ENCODE peak calls at places on chromosomes 5 and 9, in four cellular contexts. H, L, Y and S are unnamed samples.

GRCh38 chr9:3468407-3469205 is 57.2 kb downstream of the RFX3 start:
- DNase-seq in H (no peak), L (no peak), Y (no peak), S (no peak)

GRCh38 chr5:61132559-61132958 is 29.7 kb downstream of the SMIM15 start:
- DNase-seq in H (no peak), L (no peak), Y (peak; percentile 26), S (peak; percentile 4)

GRCh38 chr9:76161546-76161945 is 232.7 kb downstream of the RFK start:
- DNase-seq in H (no peak), L (peak; percentile 57), Y (peak; percentile 81), S (no peak)

GRCh38 chr5:82513739-82514138 is 235.6 kb upstream of the RPS23 start:
- DNase-seq in H (no peak), L (no peak), Y (no peak), S (no peak)

GRCh38 chr9:90921104-90921503 is 119.5 kb downstream of the SYK start:
- DNase-seq in H (peak; percentile 95), L (peak; percentile 76), Y (no peak), S (no peak)

GRCh38 chr5:100905259-100905914 is 2.3 kb upstream of the ST8SIA4 start:
- DNase-seq in H (no peak), L (no peak), Y (no peak), S (no peak)

GRCh38 chr5:139065296-139065695 is 132.9 kb downstream of the SIL1 start:
- DNase-seq in H (no peak), L (no peak), Y (no peak), S (no peak)

GRCh38 chr5:39826051-39826450 is 401.3 kb upstream of the DAB2 start:
- DNase-seq in H (no peak), L (no peak), Y (no peak), S (no peak)

GRCh38 chr9:109846781-109847180 is 66.8 kb downstream of the PALM2AKAP2 start:
- DNase-seq in H (no peak), L (no peak), Y (no peak), S (peak; percentile 43)

GRCh38 chr5:80961376-80962281 is 1.5 kb downstream of the RASGRF2 start:
- DNase-seq in H (no peak), L (no peak), Y (no peak), S (no peak)

GRCh38 chr5:53406630-53407316 is 73.7 kb upstream of the FST start:
- DNase-seq in H (no peak), L (no peak), Y (no peak), S (peak; percentile 61)

GRCh38 chr9:99868845-99869244 is 37.6 kb upstream of the STX17 start:
- DNase-seq in H (no peak), L (no peak), Y (no peak), S (no peak)

GRCh38 chr9:84002344-84002743 is 21.7 kb downstream of the RMI1 start:
- DNase-seq in H (no peak), L (no peak), Y (no peak), S (no peak)

GRCh38 chr5:178308541-178309092 is 76.0 kb upstream of the PHYKPL start:
- DNase-seq in H (no peak), L (no peak), Y (no peak), S (no peak)

GRCh38 chr9:108933231-108933630 is 693 bp downstream of the ELP1 start:
- DNase-seq in H (no peak), L (no peak), Y (no peak), S (peak; percentile 5)

GRCh38 chr5:109291090-109291489 is 118.7 kb downstream of the PJA2 start:
- DNase-seq in H (no peak), L (no peak), Y (no peak), S (no peak)

GRCh38 chr5:104941030-104941645 is 1378.5 kb upstream of the NUDT12 start:
- DNase-seq in H (no peak), L (no peak), Y (no peak), S (no peak)

GRCh38 chr5:101306391-101307137 is 403.5 kb upstream of the ST8SIA4 start:
- DNase-seq in H (no peak), L (no peak), Y (no peak), S (peak; percentile 5)

GRCh38 chr5:98880598-98880997 is 48.2 kb downstream of the CHD1 start:
- DNase-seq in H (no peak), L (no peak), Y (no peak), S (no peak)

GRCh38 chr5:77359231-77359630 is 132.9 kb downstream of the WDR41 start:
- DNase-seq in H (no peak), L (no peak), Y (no peak), S (no peak)

GRCh38 chr9:79623799-79624721 is 52.3 kb downstream of the TLE4 start:
- DNase-seq in H (peak; percentile 8), L (peak; percentile 38), Y (no peak), S (no peak)

GRCh38 chr9:18890372-18890771 is 142.6 kb downstream of the SAXO1 start:
- DNase-seq in H (no peak), L (no peak), Y (no peak), S (no peak)

GRCh38 chr5:115179068-115179958 is 9.6 kb upstream of the TRIM36 start:
- DNase-seq in H (no peak), L (no peak), Y (no peak), S (no peak)

GRCh38 chr9:134088064-134088725 is 20.4 kb upstream of the BRD3 start:
- DNase-seq in H (no peak), L (no peak), Y (no peak), S (no peak)

GRCh38 chr5:35247645-35248034 is 17.4 kb upstream of the PRLR start:
- DNase-seq in H (no peak), L (no peak), Y (no peak), S (no peak)

GRCh38 chr9:89477811-89478583 is 19.9 kb downstream of the SEMA4D start:
- DNase-seq in H (no peak), L (no peak), Y (no peak), S (peak; percentile 63)

GRCh38 chr5:60701317-60701988 is 1.5 kb upstream of the DEPDC1B start:
- DNase-seq in H (no peak), L (no peak), Y (no peak), S (peak; percentile 21)

GRCh38 chr9:95499101-95499676 is 17.6 kb downstream of the PTCH1 start:
- DNase-seq in H (no peak), L (no peak), Y (no peak), S (no peak)

GRCh38 chr5:15183520-15183919 is 311.9 kb upstream of the ANKH start:
- DNase-seq in H (no peak), L (no peak), Y (no peak), S (no peak)

GRCh38 chr9:120486347-120486746 is 93.6 kb downstream of the CDK5RAP2 start:
- DNase-seq in H (no peak), L (no peak), Y (no peak), S (no peak)

GRCh38 chr5:181261320-181262085 is 560 bp upstream of the TRIM52 start:
- DNase-seq in H (peak; percentile 53), L (peak; percentile 82), Y (no peak), S (no peak)

GRCh38 chr5:173592050-173592669 is 24.3 kb downstream of the BOD1 start:
- DNase-seq in H (no peak), L (no peak), Y (no peak), S (no peak)
- TF ChIP-seq CTCF in H (peak; percentile 57), L (no peak), Y (peak; percentile 40), S (peak; percentile 56)

DNA sequence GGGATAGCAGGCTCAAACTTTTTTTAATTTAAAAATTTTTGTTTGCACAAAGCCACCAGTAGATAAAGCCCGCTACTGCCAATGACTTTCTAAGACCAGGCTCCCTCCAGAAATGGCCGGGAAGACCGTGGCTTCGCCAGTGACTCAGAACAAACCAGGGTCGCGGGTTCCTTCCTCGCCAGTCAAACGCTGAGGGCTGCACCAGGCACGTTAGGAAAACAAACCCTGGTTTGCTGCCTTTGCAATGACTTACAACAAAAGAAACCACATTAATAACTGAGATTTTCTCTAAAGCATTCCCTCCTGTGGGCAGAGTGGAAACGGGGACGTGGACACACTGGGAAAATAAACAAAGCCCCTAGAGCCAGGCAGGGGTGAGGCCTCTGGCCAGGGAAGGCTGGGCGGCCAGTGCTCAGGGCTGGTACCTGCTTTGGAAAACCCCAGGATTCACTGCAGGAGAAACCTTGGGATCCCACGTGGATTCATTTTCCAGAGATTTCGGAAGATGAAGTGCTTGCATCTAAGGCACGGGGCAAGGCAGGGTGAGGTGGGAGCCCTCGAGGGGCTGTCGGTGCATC is 3.8 kb downstream of the PRRX2 start:
- DNase-seq in H (no peak), L (no peak), Y (peak; percentile 26), S (no peak)
- H3K27me3 ChIP-seq in H (peaks cover 31% of the 10 kb centered on the region), L (peaks cover 10% of the 10 kb centered on the region), Y (no peaks in the 10 kb centered on the region), S (peaks cover 39% of the 10 kb centered on the region)

DNA sequence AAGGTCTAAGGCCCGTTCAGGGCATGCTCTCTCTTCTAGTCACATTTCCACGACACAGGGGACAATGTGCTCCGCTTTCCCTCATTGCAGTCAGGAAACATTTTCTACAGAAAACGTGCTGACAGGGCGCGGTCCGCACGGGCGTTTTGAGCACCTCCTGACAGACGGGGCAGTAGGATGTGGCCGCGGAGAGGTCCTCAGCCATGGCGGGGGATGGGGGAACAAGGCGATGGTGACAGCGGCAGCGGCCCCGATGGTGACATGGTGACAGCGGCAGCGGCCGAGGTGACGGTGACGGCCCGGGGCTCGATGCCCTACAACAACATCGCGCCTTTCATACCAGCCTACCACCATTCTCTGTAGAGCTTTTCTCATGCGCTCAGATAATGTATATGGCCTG is 4.1 kb downstream of the PLPP1 start:
- DNase-seq in H (no peak), L (peak; percentile 35), Y (no peak), S (no peak)
- H3K4me3 ChIP-seq in H (no peak overlapping the region), L (peak overlapping the region; percentile 97), Y (no peak overlapping the region), S (no peak overlapping the region)

GRCh38 chr5:149961186-149961685 is 678 bp downstream of the SLC26A2 start:
- DNase-seq in H (no peak), L (no peak), Y (no peak), S (no peak)

GRCh38 chr5:149962040-149962439 is 1.5 kb downstream of the SLC26A2 start:
- DNase-seq in H (no peak), L (no peak), Y (no peak), S (no peak)

GRCh38 chr5:149957855-149958254 is 2.7 kb upstream of the SLC26A2 start:
- DNase-seq in H (no peak), L (no peak), Y (no peak), S (peak; percentile 91)

GRCh38 chr5:149960272-149961185 is at the start of gene SLC26A2:
- DNase-seq in H (peak; percentile 99), L (peak; percentile 98), Y (peak; percentile 86), S (peak; percentile 88)

DNA sequence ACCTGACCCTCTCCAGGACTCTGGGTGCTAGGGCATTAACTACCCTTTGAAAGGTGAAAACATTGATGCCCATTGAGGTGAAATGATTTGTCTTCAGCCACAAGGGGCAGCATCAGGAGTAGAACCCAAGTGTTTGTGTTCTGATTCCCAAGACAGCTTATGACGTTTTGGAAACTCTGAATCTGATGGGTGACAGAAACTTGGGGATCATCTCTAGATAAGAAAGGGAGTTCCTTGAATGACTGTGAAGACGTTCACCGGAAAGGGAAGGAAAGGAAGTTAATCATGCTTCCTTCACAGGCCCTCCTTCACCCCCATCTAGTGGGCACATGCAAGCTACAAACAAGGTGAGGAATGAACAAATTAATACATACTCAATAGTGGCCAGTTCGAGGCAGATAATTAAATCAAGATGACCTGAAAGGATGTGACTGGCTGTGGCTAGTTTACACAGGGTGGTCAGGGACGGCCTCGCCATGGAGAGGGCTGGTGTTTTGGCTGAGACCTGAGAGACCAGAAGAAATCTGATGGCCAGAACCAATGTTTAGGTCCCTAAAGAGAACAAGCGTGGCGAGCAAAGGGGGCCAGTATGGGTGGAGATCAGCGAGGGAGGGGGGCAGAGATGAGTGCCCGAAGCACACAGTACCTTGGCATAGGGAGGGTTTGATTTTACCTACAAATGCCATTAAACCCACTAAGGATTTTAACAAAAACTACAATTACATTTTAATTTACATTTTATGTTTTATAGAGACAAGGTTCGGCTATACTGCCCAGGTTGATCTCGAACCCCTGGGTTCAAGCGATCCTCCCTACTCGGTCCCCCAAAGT is 937 bp upstream of the SLC26A2 start:
- DNase-seq in H (no peak), L (no peak), Y (no peak), S (no peak)
- TF ChIP-seq CTCF in H (peak; percentile 26), L (peak; percentile 40), Y (peak; percentile 48), S (peak; percentile 41)